ENCODE peak calls at places on chromosomes 11 and 22, in ten cellular contexts. Y is ovary, F is K562, N is H1, T is A549, Q is sigmoid colon, A is tibial nerve, R is stomach, D is HepG2, I is transverse colon. G is an unnamed sample.

GRCh38 chr11:55172734-55173415 is 89.1 kb upstream of the TRIM48 start:
- DNase-seq in Y (no peak), F (no peak), N (no peak), T (no peak), Q (peak; percentile 40), A (no peak), R (no peak), D (no peak), I (no peak), G (peak; percentile 74)

GRCh38 chr11:85867751-85868150 is 12.6 kb downstream of the CCDC83 start:
- DNase-seq in Y (no peak), F (no peak), N (no peak), T (no peak), Q (no peak), A (no peak), R (no peak), D (no peak), I (no peak), G (no peak)

GRCh38 chr11:62905927-62906531 is 15.1 kb downstream of the CHRM1 start:
- DNase-seq in Y (peak; percentile 80), F (peak; percentile 90), N (peak; percentile 96), T (peak; percentile 84), Q (peak; percentile 89), A (peak; percentile 70), R (peak; percentile 84), D (peak; percentile 64), I (peak; percentile 86), G (peak; percentile 94)

GRCh38 chr11:77909277-77909676 is 85.2 kb downstream of the INTS4 start:
- DNase-seq in Y (no peak), F (no peak), N (no peak), T (no peak), Q (no peak), A (no peak), R (no peak), D (no peak), I (no peak), G (no peak)

GRCh38 chr11:47980907-47981621 is 705 bp downstream of the PTPRJ start:
- DNase-seq in Y (peak; percentile 46), F (no peak), N (peak; percentile 80), T (peak; percentile 34), Q (peak; percentile 67), A (no peak), R (peak; percentile 65), D (no peak), I (peak; percentile 63), G (no peak)

GRCh38 chr11:9616858-9617257 is 43.4 kb downstream of the WEE1 start:
- DNase-seq in Y (no peak), F (no peak), N (no peak), T (no peak), Q (peak; percentile 50), A (no peak), R (no peak), D (no peak), I (no peak), G (no peak)

GRCh38 chr11:100550910-100551309 is 136.2 kb upstream of the ARHGAP42 start:
- DNase-seq in Y (no peak), F (no peak), N (no peak), T (no peak), Q (no peak), A (no peak), R (no peak), D (no peak), I (no peak), G (no peak)

GRCh38 chr11:124611016-124611571 is at the start of gene PANX3:
- DNase-seq in Y (no peak), F (no peak), N (no peak), T (no peak), Q (no peak), A (no peak), R (no peak), D (no peak), I (no peak), G (no peak)

GRCh38 chr22:27581688-27582087 is 219.9 kb downstream of the MN1 start:
- DNase-seq in Y (peak; percentile 85), F (no peak), N (no peak), T (no peak), Q (peak; percentile 95), A (peak; percentile 72), R (peak; percentile 32), D (no peak), I (peak; percentile 61), G (peak; percentile 97)

GRCh38 chr22:20117656-20118571 is 888 bp upstream of the TRMT2A start:
- DNase-seq in Y (peak; percentile 65), F (peak; percentile 87), N (no peak), T (no peak), Q (no peak), A (no peak), R (no peak), D (no peak), I (peak; percentile 30), G (no peak)

GRCh38 chr22:20116951-20117645 is at the start of gene TRMT2A:
- DNase-seq in Y (peak; percentile 98), F (peak; percentile 100), N (peak; percentile 98), T (peak; percentile 98), Q (peak; percentile 99), A (peak; percentile 98), R (peak; percentile 99), D (peak; percentile 95), I (peak; percentile 98), G (peak; percentile 100)

GRCh38 chr22:20114506-20115475 is 1.1 kb upstream of the RANBP1 start:
- DNase-seq in Y (peak; percentile 35), F (no peak), N (no peak), T (no peak), Q (no peak), A (no peak), R (no peak), D (no peak), I (no peak), G (no peak)

GRCh38 chr22:20116376-20116950 is 559 bp downstream of the RANBP1 start:
- DNase-seq in Y (peak; percentile 73), F (no peak), N (no peak), T (no peak), Q (peak; percentile 73), A (no peak), R (no peak), D (no peak), I (no peak), G (no peak)

DNA sequence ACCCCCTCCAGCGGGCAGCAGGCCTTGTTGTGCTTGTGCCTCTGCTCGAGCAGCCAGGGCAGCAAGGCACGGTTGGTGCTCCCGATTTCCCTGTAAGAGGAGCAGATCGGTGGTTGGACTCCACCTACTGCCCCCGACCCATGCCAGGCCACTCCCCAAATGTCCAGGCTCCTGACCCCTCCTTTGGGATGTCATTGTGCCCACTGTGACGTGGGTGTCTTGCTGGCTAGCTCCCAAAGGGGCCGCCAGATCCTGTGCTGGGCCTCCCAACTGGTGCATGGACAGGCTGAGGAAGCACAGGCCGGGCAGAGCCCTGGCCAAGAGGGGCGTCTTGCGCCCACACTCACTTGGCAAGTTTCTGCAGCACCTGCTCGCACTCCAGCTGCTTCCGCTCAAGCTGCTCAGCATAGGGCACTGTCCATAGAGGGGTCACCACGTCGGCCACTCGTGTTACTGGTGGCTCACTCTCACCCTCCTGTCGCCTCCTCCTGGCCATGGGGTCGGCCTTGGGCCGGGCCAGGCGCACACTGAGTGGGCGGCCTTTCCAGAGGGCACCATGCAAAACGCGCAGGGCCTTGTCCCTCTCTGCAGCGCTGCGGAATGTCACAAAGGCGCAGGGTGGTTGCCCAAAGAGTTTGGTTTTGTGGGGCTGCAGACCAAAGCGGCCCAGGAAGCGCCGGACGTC is at the start of gene RANBP1:
- DNase-seq in Y (peak; percentile 48), F (peak; percentile 68), N (no peak), T (no peak), Q (no peak), A (no peak), R (no peak), D (no peak), I (no peak), G (no peak)
- TF ChIP-seq POLR2A in Y (no peak), F (no peak), N (no peak), T (no peak), Q (no peak), A (no peak), R (no peak), D (no peak), I (no peak), G (no peak)

GRCh38 chr11:71504526-71504925 is 22.5 kb upstream of the KRTAP5-7 start:
- DNase-seq in Y (no peak), F (no peak), N (peak; percentile 45), T (no peak), Q (no peak), A (no peak), R (no peak), D (no peak), I (no peak), G (no peak)
- H3K27ac ChIP-seq in Y (no peak overlapping the region), F (no peak overlapping the region), N (no peak overlapping the region), T (no peak overlapping the region), Q (no peak overlapping the region), A (no peak overlapping the region), R (no peak overlapping the region), D (no peak overlapping the region), I (no peak overlapping the region), G (no peak overlapping the region)

GRCh38 chr11:251550-251949 is 14.8 kb downstream of the PSMD13 start:
- DNase-seq in Y (no peak), F (peak; percentile 27), N (no peak), T (peak; percentile 23), Q (no peak), A (no peak), R (no peak), D (no peak), I (no peak), G (no peak)

GRCh38 chr11:252666-253065 is 15.9 kb downstream of the PSMD13 start:
- DNase-seq in Y (no peak), F (no peak), N (no peak), T (no peak), Q (no peak), A (no peak), R (no peak), D (no peak), I (no peak), G (no peak)

GRCh38 chr11:250274-250673 is 13.5 kb downstream of the PSMD13 start:
- DNase-seq in Y (no peak), F (no peak), N (peak; percentile 32), T (no peak), Q (no peak), A (no peak), R (no peak), D (no peak), I (no peak), G (no peak)

GRCh38 chr11:249062-249461 is 12.3 kb downstream of the PSMD13 start:
- DNase-seq in Y (no peak), F (no peak), N (peak; percentile 11), T (no peak), Q (no peak), A (no peak), R (no peak), D (no peak), I (no peak), G (no peak)

GRCh38 chr11:250740-251299 is 14.0 kb downstream of the PSMD13 start:
- DNase-seq in Y (no peak), F (peak; percentile 76), N (peak; percentile 94), T (peak; percentile 63), Q (peak; percentile 72), A (peak; percentile 52), R (peak; percentile 65), D (no peak), I (peak; percentile 70), G (no peak)
- TF ChIP-seq EP300 in Y (no peak), F (no peak), N (no peak), T (no peak), Q (no peak), A (peak; percentile 15), R (no peak), D (no peak), I (no peak), G (no peak)

DNA sequence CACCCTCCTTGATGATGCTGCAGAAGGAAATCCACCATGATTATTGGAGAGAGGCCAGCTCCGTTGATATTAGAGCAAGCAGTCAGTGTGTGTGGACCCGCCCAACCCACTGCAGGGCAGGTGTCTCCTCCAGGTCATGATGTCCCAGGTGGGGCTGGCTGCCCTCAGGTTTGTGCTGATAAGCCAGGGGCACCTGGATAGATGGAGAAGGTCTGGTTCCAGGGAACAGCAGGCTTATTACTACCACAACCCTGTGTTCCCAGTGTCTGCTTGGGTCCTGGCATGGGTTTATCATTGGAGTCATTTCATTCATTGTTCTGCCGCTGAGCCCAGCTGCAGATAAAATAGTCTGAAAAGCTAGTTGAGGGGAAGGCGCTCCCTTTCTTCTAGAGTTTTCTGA is 181.1 kb upstream of the NECTIN1 start:
- DNase-seq in Y (no peak), F (no peak), N (no peak), T (no peak), Q (no peak), A (no peak), R (peak; percentile 73), D (no peak), I (peak; percentile 74), G (no peak)
- TF ChIP-seq POLR2A in Y (no peak), F (no peak), N (no peak), T (no peak), Q (no peak), A (no peak), R (no peak), D (no peak), I (no peak), G (no peak)